ENCODE peak calls at places on chromosomes 4 and X, in six cellular contexts. One of them, this sample, is unnamed.

GRCh38 chr4:140003851-140004579 is 150.0 kb downstream of the MAML3 start:
- DNase-seq in ascending aorta: no peak
- DNase-seq in GM12878: no peak
- DNase-seq in PC-9: no peak
- DNase-seq in GM12865: no peak
- DNase-seq in cardiac muscle cell: peak; percentile 35
- DNase-seq in this sample: no peak

GRCh38 chrX:68659385-68659784 is 11.9 kb downstream of the STARD8 start:
- DNase-seq in GM12878: no peak
- DNase-seq in GM12865: no peak
- DNase-seq in cardiac muscle cell: no peak
- DNase-seq in PC-9: no peak
- DNase-seq in ascending aorta: no peak
- DNase-seq in this sample: no peak

GRCh38 chrX:2474963-2475726 is 25.6 kb downstream of the DHRSX start:
- DNase-seq in cardiac muscle cell: no peak
- DNase-seq in GM12878: no peak
- DNase-seq in PC-9: no peak
- DNase-seq in GM12865: no peak
- DNase-seq in ascending aorta: no peak
- DNase-seq in this sample: no peak

GRCh38 chr4:26459054-26459755 is 31.1 kb downstream of the CCKAR start:
- DNase-seq in ascending aorta: no peak
- DNase-seq in cardiac muscle cell: peak; percentile 56
- DNase-seq in GM12865: peak; percentile 69
- DNase-seq in PC-9: peak; percentile 10
- DNase-seq in GM12878: peak; percentile 26
- DNase-seq in this sample: peak; percentile 51

GRCh38 chrX:44043496-44043895 is 70.3 kb upstream of the NDP start:
- DNase-seq in GM12878: no peak
- DNase-seq in GM12865: no peak
- DNase-seq in ascending aorta: no peak
- DNase-seq in PC-9: no peak
- DNase-seq in cardiac muscle cell: no peak
- DNase-seq in this sample: no peak

GRCh38 chr4:23348789-23349498 is 540.9 kb downstream of the PPARGC1A start:
- DNase-seq in GM12878: no peak
- DNase-seq in ascending aorta: no peak
- DNase-seq in GM12865: peak; percentile 22
- DNase-seq in PC-9: no peak
- DNase-seq in cardiac muscle cell: no peak
- DNase-seq in this sample: no peak

GRCh38 chr4:10082459-10083272 is 33.9 kb downstream of the WDR1 start:
- DNase-seq in GM12878: no peak
- DNase-seq in GM12865: no peak
- DNase-seq in cardiac muscle cell: no peak
- DNase-seq in ascending aorta: no peak
- DNase-seq in PC-9: no peak
- DNase-seq in this sample: no peak

GRCh38 chr4:119132306-119132705 is 3.3 kb upstream of the MYOZ2 start:
- DNase-seq in GM12878: no peak
- DNase-seq in ascending aorta: no peak
- DNase-seq in GM12865: no peak
- DNase-seq in PC-9: no peak
- DNase-seq in cardiac muscle cell: no peak
- DNase-seq in this sample: no peak

GRCh38 chr4:54493862-54494261 is 163.9 kb upstream of the KIT start:
- DNase-seq in PC-9: no peak
- DNase-seq in GM12878: no peak
- DNase-seq in cardiac muscle cell: no peak
- DNase-seq in ascending aorta: no peak
- DNase-seq in GM12865: no peak
- DNase-seq in this sample: no peak

GRCh38 chr4:122456228-122457106 is at the start of gene IL2:
- DNase-seq in ascending aorta: no peak
- DNase-seq in GM12878: no peak
- DNase-seq in cardiac muscle cell: no peak
- DNase-seq in GM12865: no peak
- DNase-seq in PC-9: no peak
- DNase-seq in this sample: no peak

GRCh38 chrX:130393451-130394074 is 8.1 kb upstream of the GPR119 start:
- DNase-seq in GM12878: no peak
- DNase-seq in PC-9: peak; percentile 52
- DNase-seq in GM12865: peak; percentile 18
- DNase-seq in cardiac muscle cell: peak; percentile 63
- DNase-seq in ascending aorta: no peak
- DNase-seq in this sample: peak; percentile 50

GRCh38 chrX:153670748-153671588 is 2.6 kb downstream of the PNCK start:
- DNase-seq in GM12865: no peak
- DNase-seq in GM12878: no peak
- DNase-seq in ascending aorta: no peak
- DNase-seq in PC-9: no peak
- DNase-seq in cardiac muscle cell: no peak
- DNase-seq in this sample: no peak

GRCh38 chr4:42554072-42554471 is 102.8 kb downstream of the ATP8A1 start:
- DNase-seq in GM12865: no peak
- DNase-seq in GM12878: no peak
- DNase-seq in cardiac muscle cell: no peak
- DNase-seq in ascending aorta: no peak
- DNase-seq in PC-9: no peak
- DNase-seq in this sample: no peak

GRCh38 chr4:997375-998071 is 4.3 kb upstream of the SLC26A1 start:
- DNase-seq in GM12878: no peak
- DNase-seq in PC-9: no peak
- DNase-seq in GM12865: no peak
- DNase-seq in ascending aorta: no peak
- DNase-seq in cardiac muscle cell: peak; percentile 68
- DNase-seq in this sample: no peak

GRCh38 chr4:996994-997374 is 3.8 kb upstream of the SLC26A1 start:
- DNase-seq in GM12878: no peak
- DNase-seq in ascending aorta: no peak
- DNase-seq in PC-9: no peak
- DNase-seq in cardiac muscle cell: no peak
- DNase-seq in GM12865: no peak
- DNase-seq in this sample: no peak

GRCh38 chr4:993111-994029 is at the start of gene SLC26A1:
- DNase-seq in cardiac muscle cell: no peak
- DNase-seq in PC-9: no peak
- DNase-seq in GM12878: no peak
- DNase-seq in ascending aorta: no peak
- DNase-seq in GM12865: no peak
- DNase-seq in this sample: no peak

GRCh38 chr4:996030-996993 is 3.1 kb upstream of the SLC26A1 start:
- DNase-seq in cardiac muscle cell: no peak
- DNase-seq in PC-9: no peak
- DNase-seq in GM12865: no peak
- DNase-seq in GM12878: no peak
- DNase-seq in ascending aorta: no peak
- DNase-seq in this sample: no peak

DNA sequence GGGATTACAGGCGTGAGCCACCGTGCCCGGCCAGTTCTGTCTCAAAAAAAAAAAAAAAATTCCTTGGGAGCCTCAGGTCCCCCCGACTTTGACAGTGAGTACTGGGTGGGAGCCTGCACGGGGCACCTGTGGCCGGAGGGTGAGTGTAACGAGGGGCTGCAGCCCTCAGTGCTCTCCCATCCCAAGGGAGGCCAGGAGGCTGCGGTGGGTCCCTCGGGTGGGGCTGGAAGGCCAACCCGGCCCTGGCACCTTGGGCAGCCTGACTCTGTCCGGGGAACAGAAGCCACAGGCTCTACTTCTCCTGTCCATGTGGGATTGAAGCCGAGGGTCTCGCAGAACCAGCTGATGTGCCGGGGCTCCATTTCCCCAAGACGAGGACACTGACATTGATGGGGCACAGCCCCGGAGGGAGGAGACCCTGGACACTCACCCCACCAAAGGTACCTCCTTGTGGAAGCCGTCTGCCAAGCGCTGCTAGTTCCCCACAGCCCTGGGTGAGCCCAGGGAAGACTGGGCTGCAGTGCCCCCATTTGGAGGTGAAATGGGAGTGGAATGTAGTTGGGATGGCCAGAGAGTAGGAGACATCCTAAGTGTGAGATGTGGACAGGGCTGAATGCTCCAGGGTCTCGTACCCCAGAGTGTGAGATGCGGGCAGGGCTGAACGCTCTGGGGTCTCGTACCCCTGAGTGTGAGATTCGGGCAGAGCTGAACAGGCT is 2.3 kb upstream of the SLC26A1 start:
- DNase-seq in GM12865: no peak
- DNase-seq in ascending aorta: no peak
- DNase-seq in cardiac muscle cell: no peak
- DNase-seq in PC-9: no peak
- DNase-seq in GM12878: no peak
- DNase-seq in this sample: no peak
- TF ChIP-seq CTCF in GM12865: no peak
- TF ChIP-seq CTCF in ascending aorta: no peak
- TF ChIP-seq CTCF in cardiac muscle cell: peak; percentile 4
- TF ChIP-seq CTCF in PC-9: no peak
- TF ChIP-seq CTCF in GM12878: no peak
- TF ChIP-seq CTCF in this sample: no peak

GRCh38 chr4:153010137-153010536 is 74.0 kb downstream of the FHDC1 start:
- DNase-seq in GM12865: no peak
- DNase-seq in ascending aorta: no peak
- DNase-seq in GM12878: no peak
- DNase-seq in PC-9: no peak
- DNase-seq in cardiac muscle cell: no peak
- DNase-seq in this sample: no peak

GRCh38 chr4:153018031-153018430 is 81.9 kb downstream of the FHDC1 start:
- DNase-seq in GM12878: no peak
- DNase-seq in ascending aorta: no peak
- DNase-seq in PC-9: no peak
- DNase-seq in GM12865: no peak
- DNase-seq in cardiac muscle cell: no peak
- DNase-seq in this sample: no peak

GRCh38 chr4:153013202-153013988 is 77.3 kb downstream of the FHDC1 start:
- DNase-seq in PC-9: no peak
- DNase-seq in GM12865: no peak
- DNase-seq in GM12878: no peak
- DNase-seq in cardiac muscle cell: no peak
- DNase-seq in ascending aorta: no peak
- DNase-seq in this sample: no peak

GRCh38 chr4:153018716-153019115 is 82.6 kb downstream of the FHDC1 start:
- DNase-seq in GM12878: no peak
- DNase-seq in cardiac muscle cell: no peak
- DNase-seq in ascending aorta: no peak
- DNase-seq in PC-9: no peak
- DNase-seq in GM12865: no peak
- DNase-seq in this sample: no peak

GRCh38 chr4:153014460-153014859 is 78.3 kb downstream of the FHDC1 start:
- DNase-seq in ascending aorta: no peak
- DNase-seq in GM12865: no peak
- DNase-seq in cardiac muscle cell: no peak
- DNase-seq in PC-9: no peak
- DNase-seq in GM12878: no peak
- DNase-seq in this sample: no peak
- TF ChIP-seq CTCF in ascending aorta: no peak
- TF ChIP-seq CTCF in GM12865: no peak
- TF ChIP-seq CTCF in cardiac muscle cell: no peak
- TF ChIP-seq CTCF in PC-9: no peak
- TF ChIP-seq CTCF in GM12878: no peak
- TF ChIP-seq CTCF in this sample: no peak

GRCh38 chrX:87578978-87579377 is 61.4 kb downstream of the KLHL4 start:
- DNase-seq in PC-9: no peak
- DNase-seq in GM12878: no peak
- DNase-seq in ascending aorta: no peak
- DNase-seq in cardiac muscle cell: no peak
- DNase-seq in GM12865: no peak
- DNase-seq in this sample: peak; percentile 20

GRCh38 chrX:87582453-87582852 is 64.9 kb downstream of the KLHL4 start:
- DNase-seq in GM12878: no peak
- DNase-seq in GM12865: no peak
- DNase-seq in cardiac muscle cell: no peak
- DNase-seq in ascending aorta: no peak
- DNase-seq in PC-9: no peak
- DNase-seq in this sample: no peak

GRCh38 chrX:87580862-87581261 is 63.3 kb downstream of the KLHL4 start:
- DNase-seq in ascending aorta: no peak
- DNase-seq in GM12865: no peak
- DNase-seq in PC-9: no peak
- DNase-seq in cardiac muscle cell: peak; percentile 2
- DNase-seq in GM12878: no peak
- DNase-seq in this sample: no peak

DNA sequence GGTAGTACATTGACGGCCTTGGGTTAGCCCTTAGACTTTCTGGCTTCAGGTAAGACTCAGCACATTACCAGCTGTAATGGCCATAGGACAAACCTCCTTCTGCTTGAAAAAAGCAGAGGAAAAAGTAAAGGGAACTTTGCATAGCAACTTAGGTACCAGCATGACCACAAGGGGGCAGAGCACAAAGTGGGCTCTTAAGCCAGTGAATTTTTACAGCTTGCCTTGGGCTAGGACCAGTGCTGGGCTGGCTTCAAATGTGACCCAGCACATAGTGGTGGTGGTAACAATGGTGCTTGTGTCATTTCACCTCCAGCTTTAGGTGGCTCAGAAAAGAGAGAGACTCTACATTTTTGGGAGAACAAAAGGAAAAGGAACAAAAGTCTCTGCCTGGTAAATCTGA is 66.1 kb downstream of the KLHL4 start:
- DNase-seq in ascending aorta: no peak
- DNase-seq in GM12865: peak; percentile 1
- DNase-seq in cardiac muscle cell: peak; percentile 40
- DNase-seq in GM12878: no peak
- DNase-seq in PC-9: peak; percentile 2
- DNase-seq in this sample: peak; percentile 33
- TF ChIP-seq CTCF in ascending aorta: no peak
- TF ChIP-seq CTCF in GM12865: peak; percentile 14
- TF ChIP-seq CTCF in cardiac muscle cell: peak; percentile 37
- TF ChIP-seq CTCF in GM12878: peak; percentile 38
- TF ChIP-seq CTCF in PC-9: peak; percentile 65
- TF ChIP-seq CTCF in this sample: peak; percentile 42

DNA sequence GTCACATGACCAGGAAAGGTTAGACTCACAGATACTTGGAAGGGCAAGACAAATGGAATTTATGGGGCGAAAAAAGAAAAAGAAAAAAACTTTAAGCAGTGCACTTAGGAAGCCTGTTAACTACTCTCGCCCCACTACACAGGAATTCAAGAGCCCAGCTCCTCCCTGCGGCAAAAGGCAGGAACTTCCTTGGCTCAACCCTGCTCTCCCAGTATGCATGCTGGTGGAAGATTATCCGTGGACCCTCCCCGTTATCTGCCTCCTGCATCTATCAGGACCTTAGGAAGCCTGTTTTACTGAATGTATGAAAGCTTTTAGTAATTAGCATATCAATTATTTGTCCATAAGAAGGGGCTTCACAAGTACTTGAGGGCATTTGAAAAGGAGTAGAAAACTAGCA is 40.1 kb upstream of the RPA4 start:
- DNase-seq in GM12865: no peak
- DNase-seq in GM12878: no peak
- DNase-seq in cardiac muscle cell: peak; percentile 43
- DNase-seq in ascending aorta: no peak
- DNase-seq in PC-9: no peak
- DNase-seq in this sample: no peak
- TF ChIP-seq CTCF in GM12865: no peak
- TF ChIP-seq CTCF in GM12878: no peak
- TF ChIP-seq CTCF in cardiac muscle cell: peak; percentile 35
- TF ChIP-seq CTCF in ascending aorta: no peak
- TF ChIP-seq CTCF in PC-9: no peak
- TF ChIP-seq CTCF in this sample: no peak

GRCh38 chr4:7756561-7757355 is 182.9 kb downstream of the AFAP1 start:
- DNase-seq in GM12878: no peak
- DNase-seq in cardiac muscle cell: no peak
- DNase-seq in PC-9: no peak
- DNase-seq in ascending aorta: no peak
- DNase-seq in GM12865: peak; percentile 16
- DNase-seq in this sample: no peak
- TF ChIP-seq CTCF in GM12878: no peak
- TF ChIP-seq CTCF in cardiac muscle cell: no peak
- TF ChIP-seq CTCF in PC-9: no peak
- TF ChIP-seq CTCF in ascending aorta: no peak
- TF ChIP-seq CTCF in GM12865: no peak
- TF ChIP-seq CTCF in this sample: no peak

This sample was measured in endothelial cell of umbilical vein.